ENCODE peak calls at places on chromosomes 6 and 20, in four cellular contexts. A, V, I and Y are unnamed samples.
A peak's percentile ranks its signal among the peaks of the same experiment; 100 is the strongest.

GRCh38 chr20:672975-673604 is 2.5 kb downstream of the SCRT2 start:
- DNase-seq in A (no peak), V (peak; percentile 15), I (no peak), Y (peak; percentile 83)

GRCh38 chr20:47044938-47045337 is 150.3 kb downstream of the EYA2 start:
- DNase-seq in A (no peak), V (no peak), I (no peak), Y (no peak)

GRCh38 chr20:2240835-2241234 is 55.0 kb upstream of the TGM3 start:
- DNase-seq in A (no peak), V (no peak), I (no peak), Y (no peak)

GRCh38 chr6:6176132-6176531 is 144.3 kb downstream of the F13A1 start:
- DNase-seq in A (no peak), V (no peak), I (no peak), Y (no peak)

GRCh38 chr6:52584203-52584602 is 7.3 kb upstream of the TRAM2 start:
- DNase-seq in A (no peak), V (no peak), I (no peak), Y (no peak)

GRCh38 chr20:63567132-63567381 is 7.0 kb downstream of the HELZ2 start:
- DNase-seq in A (no peak), V (no peak), I (no peak), Y (no peak)

GRCh38 chr6:75397806-75398465 is 95.7 kb downstream of the FILIP1 start:
- DNase-seq in A (peak; percentile 62), V (no peak), I (no peak), Y (peak; percentile 62)

GRCh38 chr6:23963137-23963536 is 162.9 kb upstream of the NRSN1 start:
- DNase-seq in A (no peak), V (no peak), I (no peak), Y (no peak)

GRCh38 chr6:24768361-24768760 is 6.4 kb upstream of the GMNN start:
- DNase-seq in A (peak; percentile 3), V (no peak), I (no peak), Y (peak; percentile 10)

GRCh38 chr20:4038047-4038459 is 22.7 kb upstream of the RNF24 start:
- DNase-seq in A (peak; percentile 67), V (peak; percentile 91), I (peak; percentile 85), Y (peak; percentile 92)

GRCh38 chr6:135962731-135963130 is 111.2 kb downstream of the PDE7B start:
- DNase-seq in A (peak; percentile 67), V (no peak), I (peak; percentile 96), Y (peak; percentile 71)

GRCh38 chr6:51350308-51350904 is 531.7 kb downstream of the TFAP2B start:
- DNase-seq in A (no peak), V (no peak), I (peak; percentile 1), Y (peak; percentile 18)

GRCh38 chr6:13990830-13991229 is 66.1 kb downstream of the RNF182 start:
- DNase-seq in A (no peak), V (no peak), I (no peak), Y (no peak)

GRCh38 chr6:133242761-133243590 is 1.8 kb downstream of the EYA4 start:
- DNase-seq in A (peak; percentile 26), V (no peak), I (no peak), Y (peak; percentile 57)